ENCODE peak calls at places on chromosome 21, in ten cellular contexts. One of them, this sample, is unnamed.

GRCh38 chr21:14120091-14120734 is 90.5 kb downstream of the LIPI start:
- DNase-seq in uterus: no peak
- DNase-seq in activated CD8-positive, alpha-beta T cell treated with anti-CD3 and anti-CD28 coated beads for 36 hours: peak
- DNase-seq in amniotic stem cell: no peak
- DNase-seq in GM13977: peak
- DNase-seq in iPS-NIHi11: peak
- DNase-seq in AG08396: no peak
- DNase-seq in H1: peak
- DNase-seq in AG10803: peak
- DNase-seq in RWPE1: peak
- DNase-seq in this sample: peak

GRCh38 chr21:30994917-30995316 is 43.4 kb downstream of the KRTAP19-8 start:
- DNase-seq in AG08396: no peak
- DNase-seq in H1: no peak
- DNase-seq in iPS-NIHi11: no peak
- DNase-seq in RWPE1: no peak
- DNase-seq in amniotic stem cell: no peak
- DNase-seq in uterus: no peak
- DNase-seq in activated CD8-positive, alpha-beta T cell treated with anti-CD3 and anti-CD28 coated beads for 36 hours: no peak
- DNase-seq in GM13977: no peak
- DNase-seq in AG10803: no peak
- DNase-seq in this sample: no peak

GRCh38 chr21:38768385-38769071 is 37.2 kb upstream of the ETS2 start:
- DNase-seq in AG08396: peak
- DNase-seq in amniotic stem cell: peak
- DNase-seq in AG10803: peak
- DNase-seq in activated CD8-positive, alpha-beta T cell treated with anti-CD3 and anti-CD28 coated beads for 36 hours: peak
- DNase-seq in H1: no peak
- DNase-seq in GM13977: peak
- DNase-seq in uterus: no peak
- DNase-seq in RWPE1: peak
- DNase-seq in iPS-NIHi11: no peak
- DNase-seq in this sample: peak

GRCh38 chr21:45363921-45364463 is 41.0 kb upstream of the COL18A1 start:
- DNase-seq in uterus: peak
- DNase-seq in AG08396: peak
- DNase-seq in iPS-NIHi11: peak
- DNase-seq in AG10803: peak
- DNase-seq in H1: no peak
- DNase-seq in activated CD8-positive, alpha-beta T cell treated with anti-CD3 and anti-CD28 coated beads for 36 hours: peak
- DNase-seq in GM13977: peak
- DNase-seq in RWPE1: peak
- DNase-seq in amniotic stem cell: peak
- DNase-seq in this sample: peak

GRCh38 chr21:39637971-39638628 is 25.4 kb downstream of the B3GALT5 start:
- DNase-seq in iPS-NIHi11: no peak
- DNase-seq in uterus: no peak
- DNase-seq in activated CD8-positive, alpha-beta T cell treated with anti-CD3 and anti-CD28 coated beads for 36 hours: no peak
- DNase-seq in GM13977: no peak
- DNase-seq in AG10803: no peak
- DNase-seq in amniotic stem cell: no peak
- DNase-seq in RWPE1: no peak
- DNase-seq in H1: no peak
- DNase-seq in AG08396: no peak
- DNase-seq in this sample: no peak

GRCh38 chr21:17343055-17343454 is 169.8 kb upstream of the CXADR start:
- DNase-seq in uterus: no peak
- DNase-seq in GM13977: no peak
- DNase-seq in H1: no peak
- DNase-seq in RWPE1: peak
- DNase-seq in AG10803: no peak
- DNase-seq in amniotic stem cell: no peak
- DNase-seq in activated CD8-positive, alpha-beta T cell treated with anti-CD3 and anti-CD28 coated beads for 36 hours: no peak
- DNase-seq in iPS-NIHi11: peak
- DNase-seq in AG08396: no peak
- DNase-seq in this sample: no peak

GRCh38 chr21:41958886-41959563 is 5.2 kb upstream of the C2CD2 start:
- DNase-seq in H1: no peak
- DNase-seq in RWPE1: peak
- DNase-seq in activated CD8-positive, alpha-beta T cell treated with anti-CD3 and anti-CD28 coated beads for 36 hours: no peak
- DNase-seq in AG08396: no peak
- DNase-seq in iPS-NIHi11: no peak
- DNase-seq in AG10803: peak
- DNase-seq in GM13977: peak
- DNase-seq in uterus: no peak
- DNase-seq in amniotic stem cell: no peak
- DNase-seq in this sample: no peak

GRCh38 chr21:18954415-18954972 is 550.9 kb upstream of the TMPRSS15 start:
- DNase-seq in H1: no peak
- DNase-seq in activated CD8-positive, alpha-beta T cell treated with anti-CD3 and anti-CD28 coated beads for 36 hours: no peak
- DNase-seq in AG10803: no peak
- DNase-seq in RWPE1: no peak
- DNase-seq in GM13977: no peak
- DNase-seq in uterus: no peak
- DNase-seq in amniotic stem cell: no peak
- DNase-seq in AG08396: no peak
- DNase-seq in iPS-NIHi11: no peak
- DNase-seq in this sample: no peak